ENCODE peak calls at places on chromosome 21, in six cellular contexts. H is H9, V is neuronal stem cell, Y is mesenchymal stem cell, S is H1, D is IMR-90. E is an unnamed sample.

GRCh38 chr21:45009616-45010015 is 64.8 kb upstream of the ADARB1 start:
- DNase-seq in H (no peak), V (no peak), Y (no peak), S (no peak), D (no peak), E (no peak)

GRCh38 chr21:25283720-25284119 is 323.6 kb downstream of the MRPL39 start:
- DNase-seq in H (peak; percentile 35), V (peak; percentile 4), Y (no peak), S (no peak), D (peak; percentile 56), E (no peak)

GRCh38 chr21:30348506-30348905 is at the start of gene KRTAP23-1:
- DNase-seq in H (no peak), V (no peak), Y (no peak), S (no peak), D (no peak), E (no peak)

GRCh38 chr21:44024257-44024656 is 12.1 kb downstream of the TRAPPC10 start:
- DNase-seq in H (no peak), V (no peak), Y (no peak), S (no peak), D (no peak), E (no peak)

GRCh38 chr21:38712076-38712475 is 93.7 kb upstream of the ETS2 start:
- DNase-seq in H (peak; percentile 78), V (no peak), Y (peak; percentile 43), S (peak; percentile 43), D (peak; percentile 27), E (no peak)

GRCh38 chr21:42118901-42119300 is 47.8 kb downstream of the UMODL1 start:
- DNase-seq in H (no peak), V (no peak), Y (no peak), S (no peak), D (peak; percentile 48), E (no peak)

GRCh38 chr21:41497008-41497407 is 10.9 kb downstream of the TMPRSS2 start:
- DNase-seq in H (no peak), V (no peak), Y (no peak), S (no peak), D (no peak), E (no peak)

GRCh38 chr21:41564871-41565281 is 56.9 kb upstream of the TMPRSS2 start:
- DNase-seq in H (no peak), V (no peak), Y (peak; percentile 71), S (no peak), D (no peak), E (peak; percentile 33)

GRCh38 chr21:26374817-26375216 is 198.3 kb downstream of the CYYR1 start:
- DNase-seq in H (no peak), V (no peak), Y (peak; percentile 7), S (no peak), D (no peak), E (no peak)

GRCh38 chr21:26811031-26811430 is 34.2 kb downstream of the ADAMTS1 start:
- DNase-seq in H (no peak), V (no peak), Y (peak; percentile 59), S (no peak), D (peak; percentile 82), E (peak; percentile 78)

GRCh38 chr21:42414928-42415769 is 11.4 kb downstream of the UBASH3A start:
- DNase-seq in H (no peak), V (no peak), Y (peak; percentile 66), S (no peak), D (peak; percentile 78), E (peak; percentile 74)

GRCh38 chr21:39326607-39327307 is 13.3 kb upstream of the BRWD1 start:
- DNase-seq in H (no peak), V (no peak), Y (no peak), S (no peak), D (no peak), E (no peak)

GRCh38 chr21:43959231-43960041 is 52.7 kb upstream of the TRAPPC10 start:
- DNase-seq in H (no peak), V (no peak), Y (no peak), S (no peak), D (no peak), E (no peak)

GRCh38 chr21:38973552-38973951 is 167.8 kb downstream of the ETS2 start:
- DNase-seq in H (no peak), V (no peak), Y (no peak), S (no peak), D (no peak), E (no peak)

GRCh38 chr21:26169611-26170470 is 729 bp downstream of the APP start:
- DNase-seq in H (peak; percentile 37), V (peak; percentile 58), Y (peak; percentile 81), S (no peak), D (peak; percentile 65), E (no peak)

GRCh38 chr21:19076031-19076430 is 672.4 kb upstream of the TMPRSS15 start:
- DNase-seq in H (peak; percentile 31), V (no peak), Y (no peak), S (no peak), D (no peak), E (no peak)

GRCh38 chr21:17725339-17725738 is 93.8 kb downstream of the C21orf91 start:
- DNase-seq in H (no peak), V (no peak), Y (no peak), S (no peak), D (no peak), E (no peak)

GRCh38 chr21:18840239-18840638 is 436.7 kb upstream of the TMPRSS15 start:
- DNase-seq in H (peak; percentile 52), V (no peak), Y (no peak), S (peak; percentile 7), D (no peak), E (peak; percentile 18)

GRCh38 chr21:44930543-44930981 is 9.3 kb upstream of the SLX9 start:
- DNase-seq in H (no peak), V (no peak), Y (peak; percentile 15), S (no peak), D (no peak), E (no peak)

GRCh38 chr21:39125752-39126485 is 57.3 kb downstream of the PSMG1 start:
- DNase-seq in H (peak; percentile 87), V (peak; percentile 37), Y (peak; percentile 84), S (peak; percentile 44), D (peak; percentile 78), E (peak; percentile 80)

GRCh38 chr21:43805275-43805800 is 16.0 kb downstream of the RRP1 start:
- DNase-seq in H (no peak), V (no peak), Y (no peak), S (no peak), D (no peak), E (no peak)

GRCh38 chr21:15848632-15849031 is 118.8 kb downstream of the USP25 start:
- DNase-seq in H (no peak), V (no peak), Y (no peak), S (no peak), D (peak; percentile 76), E (no peak)

GRCh38 chr21:39463308-39463707 is 11.5 kb downstream of the SH3BGR start:
- DNase-seq in H (no peak), V (no peak), Y (no peak), S (no peak), D (no peak), E (no peak)

GRCh38 chr21:42496839-42497202 is 797 bp upstream of the RSPH1 start:
- DNase-seq in H (peak; percentile 58), V (no peak), Y (no peak), S (no peak), D (no peak), E (no peak)

GRCh38 chr21:38824124-38824822 is 18.5 kb downstream of the ETS2 start:
- DNase-seq in H (no peak), V (no peak), Y (peak; percentile 98), S (no peak), D (peak; percentile 90), E (no peak)

GRCh38 chr21:41369915-41370839 is 8.3 kb downstream of the MX2 start:
- DNase-seq in H (no peak), V (no peak), Y (peak; percentile 10), S (no peak), D (no peak), E (no peak)

GRCh38 chr21:15976807-15977206 is 247.0 kb downstream of the USP25 start:
- DNase-seq in H (no peak), V (no peak), Y (no peak), S (no peak), D (no peak), E (no peak)

GRCh38 chr21:17925900-17926299 is 106.7 kb upstream of the C21orf91 start:
- DNase-seq in H (no peak), V (no peak), Y (peak; percentile 52), S (no peak), D (peak; percentile 24), E (peak; percentile 59)

GRCh38 chr21:27225142-27225541 is 258.3 kb upstream of the ADAMTS5 start:
- DNase-seq in H (no peak), V (no peak), Y (peak; percentile 8), S (no peak), D (peak; percentile 57), E (peak; percentile 4)

GRCh38 chr21:46063734-46064680 is 33.9 kb upstream of the COL6A2 start:
- DNase-seq in H (peak; percentile 17), V (no peak), Y (no peak), S (no peak), D (no peak), E (no peak)
- H3K14ac ChIP-seq in H (no peak overlapping the region), V (peak overlapping the region; percentile 77), Y (peak overlapping the region; percentile 53), S (no peak overlapping the region), D (peak overlapping the region; percentile 59), E (no peak overlapping the region)

GRCh38 chr21:32411366-32412161 is 942 bp upstream of the EVA1C start:
- DNase-seq in H (peak; percentile 39), V (no peak), Y (peak; percentile 15), S (no peak), D (peak; percentile 38), E (peak; percentile 25)

GRCh38 chr21:32412162-32412997 is at the start of gene EVA1C:
- DNase-seq in H (peak; percentile 69), V (no peak), Y (no peak), S (no peak), D (peak; percentile 30), E (no peak)

GRCh38 chr21:32413697-32414578 is 1.4 kb downstream of the EVA1C start:
- DNase-seq in H (no peak), V (no peak), Y (no peak), S (no peak), D (no peak), E (no peak)

GRCh38 chr21:32414579-32415358 is 2.3 kb downstream of the EVA1C start:
- DNase-seq in H (no peak), V (no peak), Y (no peak), S (no peak), D (peak; percentile 63), E (no peak)

DNA sequence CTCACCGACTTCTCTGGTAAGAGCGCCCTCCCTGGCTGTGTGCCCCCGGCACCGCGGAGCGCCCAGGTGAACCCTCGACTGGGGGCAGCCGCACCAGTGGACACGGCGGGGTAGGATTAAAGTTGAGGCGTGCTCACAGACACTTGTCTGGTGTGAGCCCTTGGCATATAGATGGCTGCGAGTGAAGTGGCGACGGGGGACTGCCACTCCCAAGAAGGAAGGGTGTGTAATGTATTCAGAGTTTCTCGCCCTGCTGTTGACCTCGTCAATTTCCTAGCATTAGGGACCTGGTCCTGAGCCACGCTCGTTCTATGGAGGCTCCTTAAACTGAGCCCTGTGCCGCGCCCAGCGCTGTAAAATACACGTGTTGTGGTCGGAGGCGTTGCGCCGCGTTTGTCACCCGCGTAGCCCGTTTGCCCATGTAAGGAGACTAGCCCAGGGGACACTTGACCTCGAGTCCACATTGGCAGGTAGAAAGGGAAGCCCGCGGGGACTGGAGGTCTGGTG is 545 bp downstream of the EVA1C start:
- DNase-seq in H (no peak), V (no peak), Y (no peak), S (no peak), D (no peak), E (no peak)
- H3K4me1 ChIP-seq in H (no peaks in the 10 kb centered on the region), V (peaks cover 16% of the 10 kb centered on the region), Y (peaks cover 19% of the 10 kb centered on the region), S (peaks cover 3% of the 10 kb centered on the region), D (peaks cover 10% of the 10 kb centered on the region), E (peaks cover 12% of the 10 kb centered on the region)

GRCh38 chr21:34221331-34222030 is 142.3 kb upstream of the KCNE2 start:
- DNase-seq in H (no peak), V (no peak), Y (peak; percentile 37), S (no peak), D (no peak), E (peak; percentile 93)
- H3K14ac ChIP-seq in H (peak overlapping the region; percentile 24), V (no peak overlapping the region), Y (no peak overlapping the region), S (no peak overlapping the region), D (no peak overlapping the region), E (no peak overlapping the region)

GRCh38 chr21:37449302-37449937 is 82.8 kb downstream of the DYRK1A start:
- DNase-seq in H (no peak), V (no peak), Y (no peak), S (no peak), D (no peak), E (no peak)
- H3K4me1 ChIP-seq in H (peaks cover 20% of the 10 kb centered on the region), V (peaks cover 22% of the 10 kb centered on the region), Y (peaks cover 15% of the 10 kb centered on the region), S (peaks cover 2% of the 10 kb centered on the region), D (peaks cover 19% of the 10 kb centered on the region), E (peaks cover 18% of the 10 kb centered on the region)